ENCODE peak calls at places on chromosomes 3 and 15, in five cellular contexts. L is lower lobe of right lung, D is breast epithelium, A is kidney, Q is HCT116. J is an unnamed sample.

GRCh38 chr3:10305331-10305902 is 12.7 kb upstream of the GHRL start:
- DNase-seq in D (no peak), A (no peak), Q (no peak), L (no peak), J (no peak)

GRCh38 chr3:196868297-196868661 is 559 bp downstream of the SENP5 start:
- DNase-seq in D (no peak), A (no peak), Q (no peak), L (peak), J (no peak)

GRCh38 chr3:62084558-62084957 is 288.8 kb downstream of the FEZF2 start:
- DNase-seq in Q (peak), A (no peak), L (no peak), D (no peak), J (no peak)

GRCh38 chr15:86505951-86506350 is 426.3 kb downstream of the AGBL1 start:
- DNase-seq in A (no peak), L (no peak), D (no peak), Q (no peak), J (no peak)

GRCh38 chr3:177904661-177905060 is 631.6 kb upstream of the KCNMB2 start:
- DNase-seq in L (no peak), A (no peak), D (no peak), Q (no peak), J (no peak)

GRCh38 chr15:40873625-40874561 is at the start of gene RHOV:
- DNase-seq in L (peak), Q (peak), D (peak), A (peak), J (no peak)

GRCh38 chr3:144324061-144324460 is 352.4 kb downstream of the DIPK2A start:
- DNase-seq in L (no peak), D (no peak), Q (no peak), A (no peak), J (no peak)

GRCh38 chr3:172370434-172370833 is 77.8 kb downstream of the GHSR start:
- DNase-seq in L (no peak), Q (no peak), D (no peak), A (no peak), J (no peak)

GRCh38 chr3:19065027-19065426 is 83.3 kb upstream of the KCNH8 start:
- DNase-seq in D (no peak), A (no peak), Q (no peak), L (no peak), J (no peak)

GRCh38 chr3:124557433-124558232 is 172.6 kb upstream of the UMPS start:
- DNase-seq in Q (no peak), D (no peak), A (no peak), L (no peak), J (no peak)

GRCh38 chr15:68191555-68191954 is 13.6 kb downstream of the CALML4 start:
- DNase-seq in D (no peak), Q (no peak), A (no peak), L (no peak), J (no peak)

GRCh38 chr15:35182841-35183479 is 97.9 kb upstream of the NANOGP8 start:
- DNase-seq in L (no peak), Q (no peak), A (no peak), D (no peak), J (no peak)

GRCh38 chr3:153704115-153704514 is 417.1 kb upstream of the ARHGEF26 start:
- DNase-seq in L (no peak), Q (no peak), D (no peak), A (no peak), J (no peak)

GRCh38 chr3:147843331-147843730 is 434.2 kb downstream of the ZIC1 start:
- DNase-seq in L (no peak), A (no peak), Q (no peak), D (no peak), J (no peak)

GRCh38 chr15:37616215-37616614 is 318.2 kb upstream of the TMCO5A start:
- DNase-seq in Q (no peak), A (no peak), L (no peak), D (no peak), J (no peak)

GRCh38 chr15:77017091-77017660 is 22.2 kb downstream of the PSTPIP1 start:
- DNase-seq in Q (no peak), D (no peak), A (no peak), L (no peak), J (no peak)

GRCh38 chr15:94584833-94585244 is 353.5 kb downstream of the MCTP2 start:
- DNase-seq in L (no peak), D (no peak), Q (no peak), A (no peak), J (no peak)

GRCh38 chr15:63198752-63199250 is 9.4 kb downstream of the RAB8B start:
- DNase-seq in D (no peak), Q (no peak), L (no peak), A (no peak), J (no peak)

GRCh38 chr3:59522550-59522949 is 472.7 kb upstream of the CFAP20DC start:
- DNase-seq in D (no peak), A (no peak), Q (no peak), L (no peak), J (no peak)

GRCh38 chr15:51699373-51699772 is 18.1 kb downstream of the SCG3 start:
- DNase-seq in A (no peak), D (no peak), L (no peak), Q (no peak), J (no peak)
- H3K27ac ChIP-seq in A (no peak), D (no peak), L (no peak), Q (no peak), J (no peak)

GRCh38 chr3:9045399-9045798 is 82.1 kb upstream of the RAD18 start:
- DNase-seq in Q (no peak), D (no peak), L (no peak), A (no peak), J (no peak)

GRCh38 chr3:9043063-9043462 is 79.8 kb upstream of the RAD18 start:
- DNase-seq in A (no peak), D (no peak), L (no peak), Q (no peak), J (no peak)

DNA sequence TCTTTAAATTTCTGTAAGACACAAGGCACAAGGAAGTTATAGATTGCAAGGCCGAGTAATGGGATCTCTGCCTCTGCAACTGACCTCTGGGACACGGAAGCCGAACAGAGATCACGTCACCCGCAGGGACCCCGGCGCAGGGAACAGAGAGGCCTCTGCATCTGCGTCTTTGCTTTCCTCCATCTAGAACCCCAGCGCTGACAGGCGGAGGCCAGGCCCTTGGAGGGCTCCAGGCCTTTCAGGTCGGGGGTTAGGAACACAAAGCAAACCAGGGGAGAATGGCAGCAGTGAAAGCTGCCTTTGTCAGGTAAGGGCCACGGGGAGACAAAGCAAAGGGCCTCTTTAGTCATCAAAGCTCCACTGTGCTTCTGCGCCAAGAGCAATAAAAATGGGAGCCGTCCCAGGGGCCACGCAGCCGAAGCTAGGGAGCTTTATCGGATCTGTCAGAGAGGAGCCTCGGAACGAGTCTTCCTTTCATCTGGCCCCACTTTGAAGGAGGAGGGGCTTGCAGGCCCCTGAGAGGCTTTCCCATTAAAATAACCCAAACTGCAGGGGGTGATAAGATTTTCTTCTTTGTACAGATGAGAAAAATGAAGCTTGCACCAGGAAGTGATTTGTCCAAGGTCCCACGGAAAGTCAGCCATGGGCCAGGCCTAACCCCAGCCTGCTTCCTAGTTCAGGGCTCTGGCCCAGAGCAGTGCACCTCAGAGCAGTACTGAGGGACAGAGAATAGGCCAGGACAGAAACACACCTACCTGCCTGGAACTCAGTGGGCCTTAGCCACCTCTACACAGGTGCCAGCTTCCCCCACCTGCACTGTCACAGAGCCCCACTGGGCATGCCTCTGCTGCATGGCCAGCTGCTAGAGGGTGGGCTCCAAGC is 84.4 kb upstream of the RAD18 start:
- DNase-seq in Q (no peak), A (no peak), L (no peak), D (no peak), J (no peak)
- H3K27ac ChIP-seq in Q (no peak), A (no peak), L (no peak), D (no peak), J (no peak)

DNA sequence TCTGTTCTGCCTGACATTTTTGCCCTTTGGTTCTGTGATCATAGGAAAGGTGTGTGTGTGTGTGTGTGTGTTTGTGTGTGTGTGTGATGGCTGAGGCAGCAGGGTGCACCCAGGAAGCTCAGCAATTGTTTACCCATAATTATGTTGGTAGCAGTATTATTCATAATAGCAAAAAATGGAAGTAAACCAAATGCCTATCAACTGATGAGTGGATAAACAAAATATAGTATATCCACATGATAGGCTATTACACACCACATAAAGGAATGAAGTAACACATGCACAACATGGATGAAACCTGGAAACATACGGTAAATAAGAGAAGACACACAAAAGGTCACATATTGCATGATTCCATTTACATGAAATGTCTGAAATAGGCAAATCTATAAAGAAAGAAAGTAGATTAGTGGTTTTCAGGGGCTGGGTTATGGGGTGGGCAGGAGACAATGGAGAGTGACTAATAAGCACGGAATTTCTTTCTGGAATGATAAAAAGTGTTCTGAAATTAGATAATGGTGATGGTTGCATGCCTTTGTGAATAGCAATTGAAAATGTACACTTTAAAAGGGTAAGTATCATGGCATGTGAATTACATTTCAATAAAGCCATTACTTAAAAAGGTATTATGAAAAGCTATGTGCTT is 167.2 kb downstream of the POLR2M start:
- DNase-seq in Q (no peak), D (no peak), A (no peak), L (no peak), J (no peak)
- H3K27ac ChIP-seq in Q (no peak), D (no peak), A (no peak), L (no peak), J (no peak)

GRCh38 chr3:183555541-183556081 is at the start of gene KLHL6:
- DNase-seq in Q (no peak), D (no peak), L (peak), A (peak), J (peak)
- H3K27ac ChIP-seq in Q (no peak), D (peak), L (peak), A (peak), J (peak)

GRCh38 chr15:92979011-92979701 is 79.0 kb downstream of the CHD2 start:
- DNase-seq in D (no peak), A (no peak), Q (no peak), L (no peak), J (no peak)
- H3K27ac ChIP-seq in D (no peak), A (no peak), Q (no peak), L (no peak), J (no peak)

J was measured in substantia nigra.